ENCODE peak calls at places on chromosomes 5 and 9, in nine cellular contexts. A, D, Q, Y, Z, J, V, H and B are unnamed samples.

GRCh38 chr5:150279618-150280017 is 10.0 kb downstream of the CAMK2A start:
- DNase-seq in A (no peak), D (no peak), Q (no peak), Y (no peak), Z (no peak), J (no peak), V (no peak), H (no peak), B (no peak)

GRCh38 chr5:136701191-136701590 is 335.8 kb upstream of the TRPC7 start:
- DNase-seq in A (no peak), D (no peak), Q (no peak), Y (no peak), Z (no peak), J (no peak), V (no peak), H (no peak), B (no peak)

GRCh38 chr5:66960373-66961137 is 236.0 kb downstream of the CD180 start:
- DNase-seq in A (no peak), D (peak; percentile 10), Q (peak; percentile 22), Y (no peak), Z (no peak), J (no peak), V (no peak), H (no peak), B (no peak)

GRCh38 chr5:78964889-78965288 is 20.2 kb downstream of the ARSB start:
- DNase-seq in A (no peak), D (peak; percentile 83), Q (no peak), Y (no peak), Z (peak; percentile 36), J (no peak), V (peak; percentile 41), H (peak; percentile 21), B (no peak)

GRCh38 chr9:75892168-75892901 is 1.9 kb downstream of the PCSK5 start:
- DNase-seq in A (no peak), D (no peak), Q (peak; percentile 81), Y (no peak), Z (no peak), J (no peak), V (peak; percentile 8), H (no peak), B (no peak)

GRCh38 chr5:167381457-167381856 is 910.0 kb upstream of the WWC1 start:
- DNase-seq in A (no peak), D (no peak), Q (no peak), Y (no peak), Z (no peak), J (no peak), V (no peak), H (no peak), B (no peak)

GRCh38 chr5:30937070-30937469 is 256.4 kb upstream of the CDH6 start:
- DNase-seq in A (no peak), D (no peak), Q (no peak), Y (no peak), Z (no peak), J (no peak), V (no peak), H (peak; percentile 9), B (no peak)

GRCh38 chr5:113252066-113252465 is 182.7 kb downstream of the TSSK1B start:
- DNase-seq in A (no peak), D (no peak), Q (no peak), Y (no peak), Z (no peak), J (no peak), V (no peak), H (no peak), B (no peak)

GRCh38 chr9:101354143-101354764 is 30.6 kb downstream of the BAAT start:
- DNase-seq in A (no peak), D (no peak), Q (no peak), Y (no peak), Z (no peak), J (no peak), V (no peak), H (no peak), B (no peak)

GRCh38 chr5:40360685-40361084 is 319.0 kb upstream of the PTGER4 start:
- DNase-seq in A (no peak), D (peak; percentile 15), Q (no peak), Y (no peak), Z (no peak), J (no peak), V (no peak), H (no peak), B (no peak)

GRCh38 chr5:81188962-81189361 is 44.2 kb upstream of the CKMT2 start:
- DNase-seq in A (no peak), D (no peak), Q (no peak), Y (no peak), Z (no peak), J (no peak), V (no peak), H (no peak), B (no peak)

GRCh38 chr9:117377046-117377445 is 37.8 kb downstream of the ASTN2 start:
- DNase-seq in A (no peak), D (no peak), Q (no peak), Y (no peak), Z (peak; percentile 80), J (no peak), V (no peak), H (no peak), B (no peak)

GRCh38 chr5:161432798-161433197 is 113.7 kb downstream of the GABRB2 start:
- DNase-seq in A (no peak), D (no peak), Q (no peak), Y (no peak), Z (no peak), J (no peak), V (no peak), H (no peak), B (no peak)

GRCh38 chr9:19934301-19934868 is 145.5 kb upstream of the SLC24A2 start:
- DNase-seq in A (no peak), D (peak; percentile 1), Q (peak; percentile 36), Y (no peak), Z (no peak), J (no peak), V (peak; percentile 34), H (no peak), B (no peak)

GRCh38 chr9:134556531-134557068 is 85.0 kb upstream of the COL5A1 start:
- DNase-seq in A (no peak), D (peak; percentile 45), Q (no peak), Y (peak; percentile 4), Z (no peak), J (no peak), V (no peak), H (no peak), B (no peak)

GRCh38 chr5:173032730-173033129 is 23.4 kb upstream of the CREBRF start:
- DNase-seq in A (no peak), D (no peak), Q (no peak), Y (no peak), Z (no peak), J (no peak), V (no peak), H (no peak), B (no peak)

GRCh38 chr9:134067904-134068741 is at the start of gene BRD3:
- DNase-seq in A (peak; percentile 88), D (peak; percentile 88), Q (peak; percentile 89), Y (no peak), Z (peak; percentile 91), J (peak; percentile 63), V (peak; percentile 83), H (peak; percentile 89), B (no peak)

GRCh38 chr9:3732077-3733038 is 206.6 kb upstream of the RFX3 start:
- DNase-seq in A (peak; percentile 42), D (peak; percentile 90), Q (peak; percentile 61), Y (no peak), Z (peak; percentile 20), J (no peak), V (peak; percentile 53), H (peak; percentile 84), B (no peak)

GRCh38 chr9:69885474-69885929 is 64.9 kb downstream of the CFAP95 start:
- DNase-seq in A (no peak), D (no peak), Q (no peak), Y (no peak), Z (no peak), J (no peak), V (no peak), H (no peak), B (no peak)

GRCh38 chr5:113922343-113922742 is 408.8 kb downstream of the YTHDC2 start:
- DNase-seq in A (no peak), D (no peak), Q (no peak), Y (no peak), Z (no peak), J (no peak), V (no peak), H (no peak), B (no peak)

GRCh38 chr9:106956971-106957370 is 94.0 kb downstream of the ZNF462 start:
- DNase-seq in A (no peak), D (peak; percentile 38), Q (no peak), Y (no peak), Z (no peak), J (no peak), V (no peak), H (no peak), B (no peak)

DNA sequence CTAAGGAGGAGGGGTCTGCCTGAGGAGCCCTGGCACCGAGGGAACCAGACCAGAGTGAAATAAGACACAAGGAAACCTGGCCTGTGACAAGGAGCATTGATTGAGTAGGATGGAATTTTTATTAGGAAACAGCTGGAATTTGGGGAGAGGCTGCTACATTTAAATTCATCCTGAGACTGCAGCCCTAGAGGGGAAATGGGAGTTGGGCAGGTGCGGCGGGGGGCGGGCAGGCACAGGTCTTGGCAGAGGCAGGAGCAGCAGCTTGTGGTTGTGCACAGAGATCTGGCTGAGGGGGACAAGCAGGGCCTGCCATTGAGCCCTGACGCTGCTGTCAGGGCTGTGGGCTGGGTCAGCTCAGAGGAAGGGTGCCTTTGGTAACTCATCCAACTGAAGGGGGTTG is 71.6 kb downstream of the PCDH1 start:
- DNase-seq in A (no peak), D (no peak), Q (no peak), Y (no peak), Z (no peak), J (no peak), V (no peak), H (no peak), B (no peak)
- H3K27me3 ChIP-seq in A (peaks cover 25% of the 10 kb centered on the region), D (peaks cover 88% of the 10 kb centered on the region), Q (no peaks in the 10 kb centered on the region), Y (no peaks in the 10 kb centered on the region), Z (no peaks in the 10 kb centered on the region), J (peaks cover 67% of the 10 kb centered on the region), V (peaks cover 9% of the 10 kb centered on the region), H (no peaks in the 10 kb centered on the region), B (no peaks in the 10 kb centered on the region)

GRCh38 chr5:155727512-155728145 is 599.3 kb upstream of the SGCD start:
- DNase-seq in A (no peak), D (no peak), Q (peak; percentile 19), Y (no peak), Z (no peak), J (no peak), V (no peak), H (peak; percentile 4), B (no peak)
- H3K27me3 ChIP-seq in A (peaks cover 12% of the 10 kb centered on the region), D (peaks cover 27% of the 10 kb centered on the region), Q (no peaks in the 10 kb centered on the region), Y (no peaks in the 10 kb centered on the region), Z (peaks cover 34% of the 10 kb centered on the region), J (peaks cover 48% of the 10 kb centered on the region), V (peaks cover 33% of the 10 kb centered on the region), H (peaks cover 16% of the 10 kb centered on the region), B (no peaks in the 10 kb centered on the region)

GRCh38 chr9:126521089-126521488 is 92.6 kb upstream of the LMX1B start:
- DNase-seq in A (no peak), D (no peak), Q (no peak), Y (no peak), Z (no peak), J (no peak), V (no peak), H (no peak), B (no peak)
- H3K27me3 ChIP-seq in A (peaks cover 9% of the 10 kb centered on the region), D (peaks cover 71% of the 10 kb centered on the region), Q (no peaks in the 10 kb centered on the region), Y (no peaks in the 10 kb centered on the region), Z (no peaks in the 10 kb centered on the region), J (peaks cover 27% of the 10 kb centered on the region), V (peaks cover 87% of the 10 kb centered on the region), H (no peaks in the 10 kb centered on the region), B (no peaks in the 10 kb centered on the region)

GRCh38 chr5:42277293-42277692 is 145.9 kb upstream of the GHR start:
- DNase-seq in A (no peak), D (no peak), Q (no peak), Y (no peak), Z (no peak), J (no peak), V (no peak), H (no peak), B (no peak)

GRCh38 chr5:42274913-42275312 is 148.3 kb upstream of the GHR start:
- DNase-seq in A (no peak), D (no peak), Q (no peak), Y (no peak), Z (no peak), J (no peak), V (no peak), H (no peak), B (no peak)
- H3K27me3 ChIP-seq in A (no peaks in the 10 kb centered on the region), D (no peaks in the 10 kb centered on the region), Q (no peaks in the 10 kb centered on the region), Y (no peaks in the 10 kb centered on the region), Z (no peaks in the 10 kb centered on the region), J (no peaks in the 10 kb centered on the region), V (no peaks in the 10 kb centered on the region), H (no peaks in the 10 kb centered on the region), B (no peaks in the 10 kb centered on the region)